ENCODE peak calls at places on chromosomes 6 and 20, in seven cellular contexts. O, Z, H, Q, V, F and P are unnamed samples.

GRCh38 chr20:2873747-2874041 is 413 bp downstream of the PTPRA start:
- DNase-seq in O (peak; percentile 37), Z (no peak), H (peak; percentile 78), Q (peak; percentile 36), V (peak; percentile 42), F (peak; percentile 71), P (no peak)

GRCh38 chr6:45470131-45470738 is 92.5 kb upstream of the SUPT3H start:
- DNase-seq in O (no peak), Z (no peak), H (no peak), Q (no peak), V (no peak), F (no peak), P (no peak)

GRCh38 chr20:9388160-9388825 is 126.1 kb upstream of the LAMP5 start:
- DNase-seq in O (no peak), Z (no peak), H (no peak), Q (no peak), V (no peak), F (no peak), P (no peak)

GRCh38 chr6:140921366-140922226 is 1211.1 kb upstream of the GJE1 start:
- DNase-seq in O (no peak), Z (no peak), H (peak; percentile 64), Q (no peak), V (no peak), F (no peak), P (no peak)

GRCh38 chr6:109336221-109336955 is 45.9 kb downstream of the CD164 start:
- DNase-seq in O (no peak), Z (peak; percentile 40), H (no peak), Q (no peak), V (peak; percentile 41), F (no peak), P (no peak)

GRCh38 chr6:132964868-132965382 is 150.6 kb downstream of the RPS12 start:
- DNase-seq in O (no peak), Z (no peak), H (peak; percentile 15), Q (no peak), V (no peak), F (no peak), P (no peak)

GRCh38 chr20:50012282-50013263 is 29.8 kb downstream of the SNAI1 start:
- DNase-seq in O (no peak), Z (no peak), H (peak; percentile 79), Q (no peak), V (no peak), F (no peak), P (no peak)

GRCh38 chr6:35524380-35525020 is 11.8 kb upstream of the TULP1 start:
- DNase-seq in O (no peak), Z (no peak), H (no peak), Q (no peak), V (no peak), F (no peak), P (no peak)

GRCh38 chr6:37503486-37503980 is 3.8 kb upstream of the CCDC167 start:
- DNase-seq in O (no peak), Z (no peak), H (no peak), Q (no peak), V (no peak), F (no peak), P (no peak)

GRCh38 chr6:22236626-22237414 is 60.0 kb downstream of the PRL start:
- DNase-seq in O (no peak), Z (no peak), H (no peak), Q (no peak), V (no peak), F (no peak), P (no peak)

GRCh38 chr6:139378882-139379341 is 4.5 kb upstream of the CITED2 start:
- DNase-seq in O (no peak), Z (no peak), H (no peak), Q (no peak), V (no peak), F (no peak), P (no peak)

GRCh38 chr6:28977351-28978136 is 27.6 kb downstream of the ZNF311 start:
- DNase-seq in O (no peak), Z (no peak), H (no peak), Q (no peak), V (no peak), F (no peak), P (no peak)

GRCh38 chr20:50271674-50272412 is 81.2 kb downstream of the CEBPB start:
- DNase-seq in O (no peak), Z (peak; percentile 72), H (no peak), Q (no peak), V (peak; percentile 57), F (no peak), P (no peak)